ENCODE peak calls at places on chromosome X, in seven cellular contexts. S is HepG2; U is osteocyte; Z is H9; R is fibroblast of pulmonary artery; P is CD4-positive, alpha-beta T cell; A is nephron progenitor cell. X is an unnamed sample.

GRCh38 chrX:78769356-78769755 is 21.8 kb downstream of the LPAR4 start:
- DNase-seq in S (no peak), U (no peak), Z (no peak), R (no peak), P (no peak), A (no peak), X (no peak)

GRCh38 chrX:16708016-16708415 is 4.5 kb downstream of the CTPS2 start:
- DNase-seq in S (no peak), U (no peak), Z (no peak), R (no peak), P (no peak), A (no peak), X (no peak)

GRCh38 chrX:3712080-3712869 is 1.2 kb downstream of the PRKX start:
- DNase-seq in S (no peak), U (no peak), Z (no peak), R (peak; percentile 37), P (no peak), A (peak; percentile 38), X (peak; percentile 33)

GRCh38 chrX:30893206-30893605 is 4.2 kb upstream of the TAB3 start:
- DNase-seq in S (no peak), U (no peak), Z (no peak), R (no peak), P (no peak), A (no peak), X (peak; percentile 25)

GRCh38 chrX:323721-324628 is 5.4 kb upstream of the GTPBP6 start:
- DNase-seq in S (peak; percentile 68), U (no peak), Z (peak; percentile 82), R (peak; percentile 70), P (peak; percentile 37), A (peak; percentile 53), X (peak; percentile 69)

GRCh38 chrX:19554786-19555185 is 39.5 kb upstream of the MAP3K15 start:
- DNase-seq in S (no peak), U (peak; percentile 38), Z (no peak), R (peak; percentile 17), P (no peak), A (no peak), X (peak; percentile 87)

GRCh38 chrX:56343231-56343630 is 111.1 kb downstream of the KLF8 start:
- DNase-seq in S (no peak), U (no peak), Z (no peak), R (no peak), P (no peak), A (no peak), X (no peak)

GRCh38 chrX:11629593-11630211 is 36.0 kb downstream of the ARHGAP6 start:
- DNase-seq in S (no peak), U (no peak), Z (no peak), R (peak; percentile 91), P (no peak), A (no peak), X (peak; percentile 80)

GRCh38 chrX:41689711-41690110 is 938 bp downstream of the GPR34 start:
- DNase-seq in S (no peak), U (no peak), Z (no peak), R (no peak), P (no peak), A (no peak), X (no peak)

DNA sequence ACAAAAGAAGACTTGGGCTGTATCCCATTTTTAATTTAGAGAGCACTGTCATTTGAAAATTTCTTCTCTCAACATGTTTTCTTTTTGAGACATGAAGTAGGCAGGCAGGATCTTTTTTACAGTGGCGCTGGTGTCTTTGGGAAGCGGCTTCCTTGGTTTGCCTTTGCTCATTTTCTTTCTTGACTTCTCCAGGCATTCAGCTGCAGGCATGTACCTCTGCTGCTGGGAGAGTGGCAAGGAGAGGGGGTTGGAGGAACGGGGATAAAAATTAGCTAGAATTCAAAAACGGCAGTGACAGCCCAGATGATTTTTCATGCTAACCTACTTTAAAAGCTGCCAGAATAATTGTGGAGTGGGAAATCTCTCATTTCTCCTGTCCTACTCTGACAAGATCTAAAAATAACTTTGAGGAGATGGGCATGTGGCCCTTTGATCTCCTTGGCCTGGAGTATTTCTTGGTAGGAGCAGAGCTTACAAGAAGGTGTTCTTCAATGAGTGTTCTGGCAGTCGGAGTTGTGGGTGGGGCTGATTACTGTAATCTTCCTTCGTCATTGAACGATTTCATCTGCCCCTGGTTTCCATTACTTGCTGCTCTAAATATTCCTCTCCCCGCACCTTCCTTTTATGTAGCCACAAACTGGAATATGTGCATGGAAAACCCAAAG is 54.8 kb downstream of the TBL1X start:
- DNase-seq in S (no peak), U (no peak), Z (no peak), R (no peak), P (no peak), A (no peak), X (no peak)
- TF ChIP-seq CTCF in S (no peak), U (no peak), Z (no peak), R (no peak), P (no peak), A (no peak), X (no peak)

GRCh38 chrX:46250151-46250550 is 295.1 kb downstream of the ZNF674 start:
- DNase-seq in S (no peak), U (no peak), Z (no peak), R (no peak), P (no peak), A (no peak), X (no peak)

GRCh38 chrX:46247456-46247855 is 297.8 kb downstream of the ZNF674 start:
- DNase-seq in S (no peak), U (no peak), Z (no peak), R (no peak), P (no peak), A (no peak), X (no peak)

DNA sequence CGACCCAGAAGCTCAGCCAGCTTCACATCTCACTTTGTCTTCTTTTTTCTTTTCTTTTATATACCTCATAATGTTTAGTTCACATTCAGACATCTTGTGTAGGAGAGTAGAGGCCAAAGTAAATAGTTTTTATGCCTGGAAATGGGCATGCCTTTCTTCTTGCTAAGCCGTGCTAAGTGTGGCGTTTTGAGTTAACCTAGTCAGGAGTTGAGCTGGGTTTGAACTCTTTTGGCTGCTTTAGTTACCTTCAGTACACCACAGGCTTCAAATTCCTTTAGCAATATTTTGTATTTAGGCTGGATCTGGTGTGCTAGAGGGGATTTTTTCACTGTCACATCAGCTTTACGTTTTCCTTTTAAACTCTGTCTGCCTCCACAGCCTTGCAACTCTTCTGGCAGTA is 300.8 kb downstream of the ZNF674 start:
- DNase-seq in S (no peak), U (no peak), Z (no peak), R (no peak), P (no peak), A (no peak), X (peak; percentile 64)
- TF ChIP-seq CTCF in S (no peak), U (no peak), Z (no peak), R (no peak), P (no peak), A (no peak), X (no peak)

DNA sequence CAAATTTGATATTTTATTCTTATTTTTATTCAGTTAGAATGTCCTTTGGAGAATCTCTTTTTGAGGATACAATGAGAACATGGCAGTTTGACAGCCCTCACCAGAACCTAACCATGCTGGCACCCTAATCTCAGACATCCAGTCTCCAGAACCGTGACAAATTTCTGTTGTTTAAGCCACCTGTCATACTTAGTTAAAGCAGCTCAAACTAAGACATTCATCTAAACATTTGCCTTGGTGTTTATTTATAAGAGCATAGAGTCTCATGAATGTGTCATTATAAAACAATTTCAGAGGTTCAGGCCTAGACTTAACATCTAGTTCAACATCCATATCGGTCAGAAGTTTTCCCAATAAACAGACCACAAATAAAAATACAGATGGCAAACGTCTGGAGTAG is 125.1 kb upstream of the FUNDC1 start:
- DNase-seq in S (no peak), U (no peak), Z (no peak), R (no peak), P (no peak), A (no peak), X (no peak)
- TF ChIP-seq CTCF in S (no peak), U (no peak), Z (no peak), R (no peak), P (no peak), A (no peak), X (no peak)

DNA sequence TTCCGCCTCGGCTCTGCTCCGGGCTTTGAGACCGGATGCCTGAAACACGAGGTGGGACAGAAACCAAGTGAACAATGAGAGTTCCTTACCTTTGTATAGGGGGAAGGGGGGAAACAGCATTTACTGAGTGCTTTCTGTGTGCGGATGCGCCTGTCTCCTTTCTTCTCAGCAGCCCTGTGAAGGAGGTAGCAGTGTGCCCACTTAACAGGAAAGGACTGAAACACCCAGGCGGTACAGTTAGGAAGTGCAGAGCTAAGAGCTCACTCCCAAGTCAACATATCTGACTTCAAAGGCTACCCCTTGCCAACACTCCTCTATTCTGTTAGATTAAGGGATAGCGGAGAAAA is 43.1 kb upstream of the TMSB15B start:
- DNase-seq in S (no peak), U (no peak), Z (no peak), R (peak; percentile 43), P (peak; percentile 3), A (no peak), X (peak; percentile 56)
- TF ChIP-seq CTCF in S (no peak), U (peak; percentile 45), Z (peak; percentile 43), R (peak; percentile 33), P (peak; percentile 61), A (peak; percentile 17), X (peak; percentile 44)

GRCh38 chrX:25019707-25020390 is 4.1 kb upstream of the ARX start:
- DNase-seq in S (no peak), U (no peak), Z (no peak), R (no peak), P (no peak), A (no peak), X (no peak)

GRCh38 chrX:25020391-25021131 is 4.8 kb upstream of the ARX start:
- DNase-seq in S (no peak), U (no peak), Z (peak; percentile 83), R (no peak), P (peak; percentile 14), A (peak; percentile 80), X (no peak)

GRCh38 chrX:25022499-25023325 is 6.9 kb upstream of the ARX start:
- DNase-seq in S (no peak), U (no peak), Z (no peak), R (no peak), P (no peak), A (peak; percentile 41), X (no peak)

GRCh38 chrX:25018682-25019081 is 2.9 kb upstream of the ARX start:
- DNase-seq in S (no peak), U (no peak), Z (no peak), R (no peak), P (no peak), A (no peak), X (no peak)

DNA sequence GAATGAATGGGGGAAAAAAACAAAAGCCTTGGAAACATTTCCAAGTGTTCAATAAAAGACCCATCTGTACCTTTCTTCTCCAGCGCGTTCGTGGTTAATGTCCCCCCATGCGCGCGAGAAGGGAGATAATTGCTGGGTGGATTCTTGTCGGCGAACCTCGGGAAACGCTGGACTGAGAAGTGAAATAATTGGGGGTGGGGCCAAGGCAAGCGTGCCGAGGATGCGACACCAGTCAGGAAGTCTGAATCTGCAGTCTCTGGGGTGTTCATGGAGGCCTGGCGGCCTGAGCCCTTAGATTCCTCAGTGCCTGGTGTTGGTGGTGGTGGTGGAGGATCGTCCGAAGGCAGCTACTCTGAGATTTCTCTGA is 5.3 kb upstream of the ARX start:
- DNase-seq in S (no peak), U (no peak), Z (no peak), R (no peak), P (no peak), A (no peak), X (no peak)
- TF ChIP-seq CTCF in S (no peak), U (no peak), Z (no peak), R (no peak), P (no peak), A (peak; percentile 6), X (no peak)

GRCh38 chrX:65635824-65636223 is 31.6 kb upstream of the MSN start:
- DNase-seq in S (no peak), U (peak; percentile 3), Z (no peak), R (no peak), P (no peak), A (no peak), X (no peak)
- TF ChIP-seq CTCF in S (no peak), U (no peak), Z (no peak), R (no peak), P (no peak), A (no peak), X (no peak)